ENCODE peak calls at places on chromosomes 1 and 21, in ten cellular contexts. P, F, I, J, N, W, L, M, H and T are unnamed samples.

GRCh38 chr1:47444578-47445465 is 7.0 kb downstream of the FOXD2 start:
- DNase-seq in P (no peak), F (no peak), I (no peak), J (no peak), N (peak; percentile 18), W (no peak), L (peak; percentile 35), M (peak; percentile 48), H (no peak), T (no peak)

GRCh38 chr1:44808938-44809917 is 905 bp downstream of the BTBD19 start:
- DNase-seq in P (no peak), F (no peak), I (peak; percentile 85), J (peak; percentile 64), N (peak; percentile 55), W (peak; percentile 73), L (no peak), M (peak; percentile 92), H (peak; percentile 65), T (peak; percentile 39)

GRCh38 chr1:34163792-34164509 is 1.1 kb downstream of the CSMD2 start:
- DNase-seq in P (no peak), F (no peak), I (no peak), J (no peak), N (no peak), W (no peak), L (no peak), M (no peak), H (no peak), T (no peak)

GRCh38 chr1:43251024-43251423 is 18.8 kb upstream of the TMEM125 start:
- DNase-seq in P (no peak), F (no peak), I (no peak), J (no peak), N (no peak), W (no peak), L (no peak), M (no peak), H (no peak), T (no peak)

GRCh38 chr21:44065428-44065827 is 41.8 kb upstream of the PWP2 start:
- DNase-seq in P (no peak), F (no peak), I (peak; percentile 19), J (no peak), N (no peak), W (no peak), L (no peak), M (peak; percentile 88), H (no peak), T (no peak)

GRCh38 chr1:42758641-42759040 is 8.2 kb downstream of the P3H1 start:
- DNase-seq in P (no peak), F (no peak), I (peak; percentile 18), J (no peak), N (no peak), W (no peak), L (no peak), M (no peak), H (no peak), T (no peak)

GRCh38 chr1:227372662-227373061 is 54.4 kb upstream of the CDC42BPA start:
- DNase-seq in P (no peak), F (no peak), I (no peak), J (no peak), N (peak; percentile 23), W (no peak), L (peak; percentile 41), M (no peak), H (no peak), T (no peak)

GRCh38 chr1:208238710-208239517 is 5.3 kb downstream of the PLXNA2 start:
- DNase-seq in P (no peak), F (no peak), I (peak; percentile 67), J (peak; percentile 52), N (no peak), W (peak; percentile 55), L (peak; percentile 58), M (no peak), H (no peak), T (no peak)

GRCh38 chr21:42653492-42654061 is at the start of gene PDE9A:
- DNase-seq in P (no peak), F (no peak), I (no peak), J (peak; percentile 62), N (peak; percentile 52), W (peak; percentile 34), L (peak; percentile 21), M (peak; percentile 58), H (peak; percentile 59), T (no peak)

GRCh38 chr1:197510691-197511378 is 242.8 kb downstream of the CRB1 start:
- DNase-seq in P (no peak), F (no peak), I (no peak), J (no peak), N (no peak), W (no peak), L (no peak), M (no peak), H (no peak), T (no peak)

DNA sequence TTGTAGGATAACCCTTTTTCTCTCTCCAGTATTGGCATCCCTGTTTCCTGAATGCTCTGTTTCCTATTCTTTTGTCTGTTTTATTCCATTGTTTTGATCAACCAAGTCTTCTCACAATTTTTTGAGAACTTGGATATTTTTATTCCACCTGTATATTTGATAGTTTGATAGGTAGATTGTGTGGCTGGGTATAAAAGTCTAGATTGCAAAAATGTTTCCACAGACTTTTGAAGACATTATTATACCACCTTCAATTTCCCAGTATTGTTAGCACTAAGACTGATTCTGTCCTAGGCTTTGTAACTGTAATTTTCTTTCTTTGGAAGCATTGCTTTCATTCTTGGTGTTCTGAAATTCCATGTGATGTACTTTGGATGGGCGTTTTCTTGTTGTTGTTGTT is 9.6 kb upstream of the DNAJC11 start:
- DNase-seq in P (no peak), F (no peak), I (no peak), J (no peak), N (no peak), W (no peak), L (no peak), M (no peak), H (no peak), T (no peak)
- TF ChIP-seq POLR2A in P (no peak), F (no peak), I (no peak), J (no peak), N (no peak), W (no peak), L (no peak), M (no peak), H (no peak), T (no peak)

GRCh38 chr1:178629549-178630154 is 95.4 kb upstream of the RALGPS2 start:
- DNase-seq in P (no peak), F (no peak), I (no peak), J (no peak), N (no peak), W (no peak), L (no peak), M (no peak), H (no peak), T (no peak)
- TF ChIP-seq CTCF in P (no peak), F (no peak), I (no peak), J (no peak), N (no peak), W (no peak), L (no peak), M (no peak), H (no peak), T (no peak)

GRCh38 chr1:162626733-162627132 is 5.5 kb upstream of the DDR2 start:
- DNase-seq in P (no peak), F (no peak), I (no peak), J (no peak), N (no peak), W (no peak), L (no peak), M (no peak), H (no peak), T (no peak)

GRCh38 chr1:162631546-162632233 is 574 bp upstream of the DDR2 start:
- DNase-seq in P (peak; percentile 46), F (no peak), I (peak; percentile 69), J (peak; percentile 59), N (no peak), W (peak; percentile 64), L (no peak), M (no peak), H (no peak), T (no peak)

GRCh38 chr1:162627662-162628296 is 4.5 kb upstream of the DDR2 start:
- DNase-seq in P (no peak), F (no peak), I (no peak), J (no peak), N (no peak), W (no peak), L (peak; percentile 8), M (no peak), H (no peak), T (no peak)

GRCh38 chr1:162629651-162630050 is 2.6 kb upstream of the DDR2 start:
- DNase-seq in P (no peak), F (no peak), I (no peak), J (no peak), N (no peak), W (no peak), L (no peak), M (no peak), H (no peak), T (no peak)

DNA sequence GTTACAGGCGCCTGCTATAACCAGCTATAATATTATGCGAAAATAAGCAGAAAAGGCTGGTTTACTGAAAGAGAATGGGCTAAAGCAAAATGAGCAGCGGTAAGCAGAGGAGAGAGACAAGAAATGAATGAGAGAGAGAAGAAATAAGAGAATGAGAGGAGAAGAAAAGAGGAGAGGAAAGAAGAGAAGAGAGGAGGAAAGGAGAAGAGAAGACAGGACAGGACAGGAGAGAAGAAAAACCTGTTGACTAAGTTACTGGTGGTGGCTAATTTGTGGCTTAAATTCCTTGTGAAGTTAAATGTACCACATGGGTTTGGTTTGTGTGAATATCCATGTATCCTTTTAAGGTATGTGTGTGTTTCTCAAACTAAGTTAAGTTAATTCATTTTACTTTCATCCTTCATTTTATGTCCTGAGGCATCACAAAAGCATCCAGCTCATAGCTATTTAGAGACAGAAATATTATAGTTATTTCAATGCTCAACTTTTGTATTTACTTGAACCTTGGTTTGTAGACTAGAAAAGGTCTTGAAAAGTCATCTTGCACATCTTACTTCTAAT is 3.1 kb upstream of the DDR2 start:
- DNase-seq in P (no peak), F (no peak), I (no peak), J (no peak), N (no peak), W (no peak), L (no peak), M (no peak), H (no peak), T (no peak)
- TF ChIP-seq POLR2A in P (no peak), F (no peak), I (no peak), J (no peak), N (no peak), W (no peak), L (no peak), M (no peak), H (no peak), T (no peak)

DNA sequence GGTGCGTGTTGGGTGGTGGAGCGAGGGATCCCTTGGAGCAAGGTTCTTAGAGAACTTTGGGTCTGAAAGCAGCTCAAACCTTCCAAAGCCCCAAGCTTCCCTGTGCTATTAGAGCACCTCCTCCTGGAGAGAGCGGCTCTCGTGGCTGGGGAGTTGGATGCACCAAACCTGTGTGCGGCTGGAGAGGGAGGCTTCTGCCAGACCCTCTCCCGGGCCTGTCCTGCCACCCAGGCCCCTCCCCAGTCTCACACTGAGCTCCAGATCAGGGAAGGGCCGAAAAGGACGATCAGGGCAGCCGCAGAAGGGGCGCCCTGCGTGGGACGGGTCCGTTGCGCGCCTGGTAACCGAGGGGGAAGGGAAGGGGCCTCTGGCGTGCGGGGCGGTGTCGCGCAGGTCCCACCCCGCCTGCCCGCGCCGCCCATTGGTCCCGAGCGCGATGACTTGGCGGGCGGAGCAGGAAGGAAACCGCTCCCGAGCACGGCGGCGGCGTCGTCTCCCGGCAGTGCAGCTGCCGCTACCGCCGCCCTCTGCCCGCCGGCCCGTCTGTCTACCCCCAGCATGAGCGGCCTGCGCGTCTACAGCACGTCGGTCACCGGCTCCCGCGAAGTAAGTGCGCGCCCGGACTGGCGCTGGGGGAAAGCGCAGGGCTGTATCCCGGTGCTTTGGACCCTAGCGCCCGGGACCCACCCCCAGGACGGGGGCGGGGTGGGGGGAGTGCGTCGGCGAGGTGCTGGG is at the start of gene SH3BGRL3:
- DNase-seq in P (peak; percentile 80), F (no peak), I (peak; percentile 93), J (peak; percentile 88), N (peak; percentile 93), W (peak; percentile 83), L (peak; percentile 73), M (peak; percentile 96), H (peak; percentile 93), T (peak; percentile 80)
- TF ChIP-seq CTCF in P (peak; percentile 62), F (peak; percentile 75), I (no peak), J (peak; percentile 22), N (peak; percentile 38), W (peak; percentile 38), L (peak; percentile 41), M (peak; percentile 35), H (peak; percentile 41), T (peak; percentile 14)